ENCODE peak calls at places on chromosome 2, in five cellular contexts. T is K562, C is spleen, R is HepG2, Y is GM12891. L is an unnamed sample.

GRCh38 chr2:10385933-10386773 is 62.0 kb downstream of the ODC1 start:
- DNase-seq in T (no peak), R (peak), Y (no peak), C (no peak), L (no peak)

GRCh38 chr2:37143986-37144385 is 12.8 kb downstream of the EIF2AK2 start:
- DNase-seq in C (no peak), R (no peak), Y (no peak), T (no peak), L (no peak)

GRCh38 chr2:20525041-20526035 is 78.5 kb downstream of the RHOB start:
- DNase-seq in T (peak), C (no peak), R (peak), Y (peak), L (no peak)

GRCh38 chr2:64137996-64138395 is 6.2 kb downstream of the PELI1 start:
- DNase-seq in R (no peak), C (no peak), T (no peak), Y (no peak), L (no peak)

GRCh38 chr2:120481446-120482194 is 135.7 kb downstream of the INHBB start:
- DNase-seq in Y (no peak), R (peak), T (no peak), C (peak), L (no peak)

GRCh38 chr2:199716807-199717586 is 134.0 kb downstream of the FTCDNL1 start:
- DNase-seq in C (no peak), Y (no peak), T (no peak), R (peak), L (no peak)

GRCh38 chr2:134934641-134935040 is 16.0 kb downstream of the CCNT2 start:
- DNase-seq in R (no peak), Y (no peak), T (no peak), C (no peak), L (no peak)

GRCh38 chr2:61177727-61178549 is 15.9 kb downstream of the C2orf74 start:
- DNase-seq in C (peak), R (peak), Y (peak), T (no peak), L (no peak)

GRCh38 chr2:128396500-128396891 is 77.8 kb upstream of the HS6ST1 start:
- DNase-seq in Y (no peak), R (no peak), T (no peak), C (peak), L (no peak)

GRCh38 chr2:19059076-19059475 is 299.3 kb downstream of the OSR1 start:
- DNase-seq in R (no peak), T (no peak), Y (no peak), C (no peak), L (no peak)

GRCh38 chr2:61898810-61899209 is 6.7 kb upstream of the COMMD1 start:
- DNase-seq in R (peak), T (no peak), C (no peak), Y (no peak), L (no peak)

DNA sequence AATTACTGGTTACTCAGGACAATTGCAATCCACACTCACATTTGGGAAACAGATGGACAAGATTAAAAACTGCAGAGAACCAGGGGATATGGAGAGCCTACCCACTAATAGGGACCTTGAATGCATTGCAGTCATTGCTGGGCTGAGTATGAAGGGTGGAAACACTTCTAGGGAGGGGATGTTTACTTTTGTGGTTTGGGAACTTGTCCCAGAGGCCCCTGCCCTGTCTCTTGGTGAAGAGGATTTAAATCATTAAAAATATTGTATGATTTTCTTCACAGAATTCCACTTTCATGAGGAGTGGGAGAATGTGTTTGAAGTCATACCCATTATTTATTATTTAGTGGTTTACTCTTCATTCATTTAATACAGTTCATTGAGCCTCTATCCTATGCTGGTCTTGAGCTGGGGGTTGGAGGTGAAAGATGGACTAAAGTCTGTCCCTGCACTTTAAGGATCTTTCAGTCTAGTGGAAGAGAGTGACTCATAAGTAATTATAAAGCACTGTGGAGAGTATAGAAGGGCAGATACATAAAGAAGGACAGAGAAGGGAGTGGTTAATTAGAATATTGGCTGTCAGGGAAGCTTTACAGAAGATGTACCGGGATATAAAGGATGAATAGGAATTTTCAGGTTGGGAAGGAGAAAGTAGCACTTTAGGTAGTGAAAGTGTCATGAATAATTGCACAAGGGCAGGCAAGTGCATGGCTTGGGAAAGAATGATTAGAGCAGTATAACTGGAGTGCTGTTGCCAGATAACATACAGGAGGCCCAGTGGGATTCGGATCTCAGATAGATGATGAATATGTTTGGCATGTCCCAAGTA is 313.4 kb downstream of the LPIN1 start:
- DNase-seq in T (no peak), Y (no peak), C (no peak), R (no peak), L (no peak)
- TF ChIP-seq POLR2AphosphoS5 in T (peak), Y (no peak), C (no peak), R (no peak), L (no peak)

DNA sequence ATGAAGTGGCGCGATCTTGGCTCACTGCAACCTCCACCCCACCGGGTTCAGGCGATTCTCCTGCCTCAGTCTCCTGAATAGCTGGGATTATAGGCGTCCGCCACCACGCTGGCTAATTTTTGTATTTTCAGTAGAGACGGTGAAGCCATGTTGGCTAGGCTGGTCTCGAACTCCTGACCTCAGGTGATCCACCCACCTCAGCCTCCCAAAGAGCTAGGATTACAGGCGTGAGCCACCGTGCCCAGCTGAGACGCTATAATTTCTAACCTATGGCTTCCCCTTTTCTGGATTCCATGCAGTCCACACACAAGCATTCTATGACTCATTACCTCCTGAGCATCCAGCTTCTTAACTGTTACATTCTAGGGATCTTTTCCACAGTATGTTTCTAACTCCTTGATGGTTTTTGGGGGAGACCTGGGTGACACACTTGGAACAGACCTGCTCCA is 11.9 kb upstream of the KCMF1 start:
- DNase-seq in C (no peak), T (no peak), Y (no peak), R (no peak), L (no peak)
- TF ChIP-seq POLR2AphosphoS5 in C (no peak), T (no peak), Y (no peak), R (no peak), L (no peak)

DNA sequence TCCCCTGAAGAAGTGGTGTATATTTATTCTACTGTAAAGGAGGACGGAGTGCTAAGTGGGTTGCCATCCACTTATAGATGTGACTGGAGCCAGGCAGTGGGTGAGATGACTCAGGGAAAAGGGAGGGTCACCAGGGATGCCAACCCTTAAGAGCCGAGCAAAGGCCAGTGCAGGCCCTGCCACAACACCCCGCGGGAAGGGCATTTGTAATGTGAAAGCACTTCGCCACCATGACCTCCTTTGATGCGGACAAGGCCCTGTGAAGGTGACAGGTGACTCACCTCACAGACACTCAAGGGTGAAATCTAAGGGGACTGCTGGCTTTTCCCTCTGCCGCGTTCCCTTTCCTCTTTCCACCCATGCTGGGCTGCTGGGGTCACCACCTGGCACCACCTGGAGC is 50.2 kb upstream of the MRPL33 start:
- DNase-seq in C (no peak), Y (no peak), R (peak), T (no peak), L (no peak)
- TF ChIP-seq POLR2AphosphoS5 in C (no peak), Y (no peak), R (no peak), T (no peak), L (no peak)

DNA sequence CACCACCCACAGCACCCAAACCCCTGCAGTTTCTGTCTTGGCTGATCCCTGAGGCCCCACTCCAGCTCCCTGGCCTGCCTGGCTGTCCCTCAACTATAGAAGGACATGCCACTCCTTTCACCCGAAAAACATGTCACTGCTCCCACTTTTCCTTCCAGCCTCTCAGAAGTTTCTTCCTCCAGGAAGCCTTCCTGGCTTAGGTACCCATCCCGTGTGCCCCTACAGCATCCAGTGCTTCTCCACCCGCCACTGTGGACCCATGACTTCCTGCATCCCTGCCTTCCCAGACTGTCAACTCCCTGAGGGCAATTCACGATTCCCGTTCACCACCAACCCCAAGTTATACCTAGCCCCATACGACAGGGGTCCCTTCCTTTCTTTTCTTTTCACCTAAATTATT is 21.5 kb downstream of the ARID5A start:
- DNase-seq in Y (no peak), T (no peak), C (no peak), R (no peak), L (no peak)
- TF ChIP-seq POLR2AphosphoS5 in Y (no peak), T (no peak), C (no peak), R (no peak), L (no peak)

GRCh38 chr2:150204449-150204848 is 283.0 kb downstream of the RND3 start:
- DNase-seq in C (no peak), Y (no peak), T (no peak), R (no peak), L (no peak)
- TF ChIP-seq POLR2AphosphoS5 in C (no peak), Y (no peak), T (no peak), R (no peak), L (no peak)

GRCh38 chr2:98311090-98311489 is 35.2 kb upstream of the CNGA3 start:
- DNase-seq in T (no peak), R (no peak), C (no peak), Y (no peak), L (no peak)

GRCh38 chr2:98313512-98314250 is 32.6 kb upstream of the CNGA3 start:
- DNase-seq in C (no peak), Y (no peak), R (no peak), T (no peak), L (no peak)

GRCh38 chr2:98314251-98314650 is 32.0 kb upstream of the CNGA3 start:
- DNase-seq in R (no peak), Y (no peak), C (no peak), T (no peak), L (no peak)

GRCh38 chr2:98308532-98308931 is 37.7 kb upstream of the CNGA3 start:
- DNase-seq in R (no peak), T (no peak), C (no peak), Y (no peak), L (no peak)

GRCh38 chr2:98311771-98312545 is 34.3 kb upstream of the CNGA3 start:
- DNase-seq in R (no peak), T (peak), Y (no peak), C (no peak), L (no peak)
- TF ChIP-seq POLR2AphosphoS5 in R (no peak), T (no peak), Y (no peak), C (no peak), L (no peak)